ENCODE peak calls at places on chromosomes 13 and 19, in four cellular contexts. R is HL-60, L is GM12891, K is K562. S is an unnamed sample.

GRCh38 chr19:609001-609340 is 19.3 kb downstream of the HCN2 start:
- DNase-seq in K (no peak), L (no peak), R (peak; percentile 75), S (no peak)

GRCh38 chr13:68984688-68985319 is 1122.8 kb upstream of the ATXN8OS start:
- DNase-seq in L (no peak), K (peak; percentile 53), R (no peak), S (no peak)

GRCh38 chr19:18021121-18021755 is 13.3 kb downstream of the ARRDC2 start:
- DNase-seq in L (no peak), R (no peak), K (peak; percentile 67), S (no peak)

GRCh38 chr13:59680429-59681024 is 483.2 kb downstream of the DIAPH3 start:
- DNase-seq in L (no peak), K (peak; percentile 4), R (no peak), S (no peak)

GRCh38 chr19:7188682-7189629 is 105.3 kb downstream of the INSR start:
- DNase-seq in R (peak; percentile 35), L (no peak), K (no peak), S (no peak)

GRCh38 chr19:56089344-56089743 is 31.8 kb downstream of the ZNF787 start:
- DNase-seq in L (no peak), R (no peak), K (no peak), S (no peak)

GRCh38 chr19:17109962-17110598 is 34.5 kb downstream of the MYO9B start:
- DNase-seq in R (peak; percentile 97), L (peak; percentile 74), K (no peak), S (peak; percentile 72)

GRCh38 chr19:14517840-14518505 is at the start of gene DNAJB1:
- DNase-seq in R (peak; percentile 63), L (peak; percentile 92), K (peak; percentile 87), S (no peak)

GRCh38 chr19:49573451-49573850 is 6.9 kb downstream of the NOSIP start:
- DNase-seq in L (no peak), R (no peak), K (no peak), S (no peak)

GRCh38 chr19:42634409-42635232 is 39.9 kb upstream of the CEACAM8 start:
- DNase-seq in R (peak; percentile 42), K (peak; percentile 59), L (peak; percentile 22), S (no peak)

GRCh38 chr13:28805193-28805819 is 14.8 kb upstream of the MTUS2 start:
- DNase-seq in K (peak; percentile 19), R (peak; percentile 43), L (no peak), S (no peak)

GRCh38 chr13:29707876-29708543 is 112.5 kb upstream of the SLC7A1 start:
- DNase-seq in K (peak; percentile 56), L (peak; percentile 39), R (peak; percentile 80), S (no peak)

GRCh38 chr19:2167896-2168618 is 4.3 kb downstream of the DOT1L start:
- DNase-seq in L (no peak), K (peak; percentile 56), R (peak; percentile 89), S (peak; percentile 87)

GRCh38 chr13:109154546-109154945 is 525.1 kb downstream of the MYO16 start:
- DNase-seq in R (no peak), K (no peak), L (no peak), S (no peak)

GRCh38 chr13:45333973-45334922 is 6.7 kb downstream of the TPT1 start:
- DNase-seq in K (no peak), L (no peak), R (peak; percentile 82), S (no peak)

GRCh38 chr19:56839665-56840451 is 668 bp downstream of the PEG3 start:
- DNase-seq in K (no peak), L (no peak), R (peak; percentile 95), S (no peak)

GRCh38 chr19:16382775-16383543 is 58.3 kb downstream of the KLF2 start:
- DNase-seq in R (peak; percentile 69), L (peak; percentile 77), K (peak; percentile 79), S (no peak)

GRCh38 chr19:13260883-13261653 is 110.9 kb downstream of the IER2 start:
- DNase-seq in L (peak; percentile 65), K (peak; percentile 51), R (peak; percentile 3), S (peak; percentile 79)

GRCh38 chr19:49862411-49863253 is 4.7 kb downstream of the PNKP start:
- DNase-seq in K (peak; percentile 74), L (no peak), R (no peak), S (no peak)

GRCh38 chr19:58439576-58440554 is at the start of gene ZNF132:
- DNase-seq in L (peak; percentile 98), K (no peak), R (peak; percentile 99), S (peak; percentile 98)

GRCh38 chr13:107157272-107157671 is 589.3 kb upstream of the ARGLU1 start:
- DNase-seq in K (no peak), R (no peak), L (no peak), S (no peak)

GRCh38 chr19:30085394-30085793 is 143.4 kb downstream of the URI1 start:
- DNase-seq in R (no peak), L (no peak), K (peak; percentile 39), S (no peak)

GRCh38 chr13:30191491-30192100 is 115.8 kb downstream of the KATNAL1 start:
- DNase-seq in R (no peak), L (no peak), K (no peak), S (no peak)

GRCh38 chr19:31145021-31145420 is 204.2 kb downstream of the TSHZ3 start:
- DNase-seq in R (no peak), L (no peak), K (no peak), S (no peak)

GRCh38 chr13:111361046-111361872 is 40.8 kb downstream of the TEX29 start:
- DNase-seq in L (no peak), K (no peak), R (no peak), S (no peak)

GRCh38 chr13:111359930-111360329 is 39.5 kb downstream of the TEX29 start:
- DNase-seq in K (no peak), L (no peak), R (no peak), S (no peak)

GRCh38 chr13:111360452-111360851 is 40.0 kb downstream of the TEX29 start:
- DNase-seq in K (no peak), R (no peak), L (no peak), S (no peak)

GRCh38 chr13:111361873-111362648 is 41.6 kb downstream of the TEX29 start:
- DNase-seq in K (no peak), R (no peak), L (no peak), S (no peak)

DNA sequence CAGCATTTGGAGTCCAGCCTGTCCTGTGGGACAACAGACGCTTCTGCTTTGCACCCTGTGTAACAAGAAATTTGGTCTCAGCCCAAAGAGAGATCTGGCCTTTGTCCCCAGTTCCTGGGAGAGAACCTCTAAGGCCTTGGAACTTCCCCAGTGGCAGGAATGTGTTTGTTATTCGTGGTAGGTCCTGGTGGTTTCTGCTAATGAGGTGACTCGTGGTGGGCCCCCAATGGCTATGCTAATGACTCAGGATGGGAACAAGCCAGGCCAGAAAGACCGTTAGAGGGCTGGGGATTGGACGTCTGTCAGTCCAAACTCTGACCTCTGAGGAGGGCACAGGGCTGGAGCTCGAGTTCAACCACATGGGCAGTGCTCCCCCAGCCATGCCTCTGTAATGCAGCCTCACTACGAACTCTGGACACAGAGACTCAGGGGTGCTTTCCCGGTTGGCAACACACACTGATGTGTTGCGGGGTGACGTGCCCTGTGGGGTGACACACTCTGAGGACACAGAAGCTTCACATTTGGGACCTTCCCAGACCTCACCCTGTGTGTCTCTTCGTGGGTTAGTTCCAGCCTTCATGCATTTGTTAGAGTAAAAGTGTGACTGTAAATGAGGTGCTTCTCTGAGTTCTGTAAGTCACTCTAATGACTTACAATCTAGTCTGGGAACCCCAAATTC is 38.9 kb downstream of the TEX29 start:
- DNase-seq in R (no peak), L (no peak), K (no peak), S (no peak)
- TF ChIP-seq SPI1 in R (no peak), L (no peak), K (no peak), S (no peak)

GRCh38 chr13:62130016-62130970 is 714.6 kb upstream of the PCDH20 start:
- DNase-seq in K (no peak), L (no peak), R (no peak), S (no peak)

GRCh38 chr13:62131604-62132003 is 716.0 kb upstream of the PCDH20 start:
- DNase-seq in R (no peak), L (no peak), K (no peak), S (no peak)

GRCh38 chr13:62126400-62126799 is 710.8 kb upstream of the PCDH20 start:
- DNase-seq in K (no peak), L (no peak), R (no peak), S (no peak)

GRCh38 chr13:62125451-62125850 is 709.8 kb upstream of the PCDH20 start:
- DNase-seq in K (no peak), R (no peak), L (no peak), S (no peak)

GRCh38 chr13:62129000-62129551 is 713.4 kb upstream of the PCDH20 start:
- DNase-seq in L (no peak), K (no peak), R (no peak), S (no peak)
- TF ChIP-seq SPI1 in L (no peak), K (no peak), R (no peak), S (no peak)

DNA sequence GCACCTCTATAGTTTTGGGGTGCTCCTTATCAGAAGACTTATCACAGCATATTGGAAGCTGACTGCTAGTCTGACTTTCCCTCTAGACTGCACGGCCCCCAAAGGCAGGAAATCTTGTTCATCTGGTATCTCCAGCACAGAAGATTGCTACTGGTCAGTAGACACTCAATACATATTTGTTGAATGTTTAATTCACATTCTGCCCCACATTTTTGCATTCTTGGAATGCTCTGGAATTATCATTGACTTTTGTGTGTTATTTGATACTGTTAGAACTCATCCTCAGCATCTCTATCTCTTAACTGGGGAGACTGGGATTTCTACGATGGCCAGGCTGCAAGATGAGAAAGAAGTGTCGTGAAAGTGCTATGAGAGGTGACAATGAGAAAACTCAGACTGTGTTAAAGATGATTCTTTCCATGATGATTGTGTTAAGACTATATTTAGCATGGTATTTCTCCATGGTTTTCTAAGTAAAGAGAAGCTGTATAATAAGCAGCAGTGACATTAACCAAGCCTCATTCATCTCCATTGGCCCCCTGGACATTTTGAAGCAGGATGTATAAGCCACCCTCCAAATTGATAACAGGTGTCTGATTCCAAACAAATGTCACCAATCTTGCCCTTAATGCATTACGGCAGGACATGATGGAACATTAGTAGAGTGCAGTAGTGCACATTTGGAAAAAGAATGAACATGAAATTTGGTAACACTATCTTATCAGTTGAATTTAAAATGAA is 440.9 kb downstream of the RFC3 start:
- DNase-seq in K (no peak), L (no peak), R (no peak), S (no peak)
- TF ChIP-seq SPI1 in K (no peak), L (no peak), R (no peak), S (no peak)

DNA sequence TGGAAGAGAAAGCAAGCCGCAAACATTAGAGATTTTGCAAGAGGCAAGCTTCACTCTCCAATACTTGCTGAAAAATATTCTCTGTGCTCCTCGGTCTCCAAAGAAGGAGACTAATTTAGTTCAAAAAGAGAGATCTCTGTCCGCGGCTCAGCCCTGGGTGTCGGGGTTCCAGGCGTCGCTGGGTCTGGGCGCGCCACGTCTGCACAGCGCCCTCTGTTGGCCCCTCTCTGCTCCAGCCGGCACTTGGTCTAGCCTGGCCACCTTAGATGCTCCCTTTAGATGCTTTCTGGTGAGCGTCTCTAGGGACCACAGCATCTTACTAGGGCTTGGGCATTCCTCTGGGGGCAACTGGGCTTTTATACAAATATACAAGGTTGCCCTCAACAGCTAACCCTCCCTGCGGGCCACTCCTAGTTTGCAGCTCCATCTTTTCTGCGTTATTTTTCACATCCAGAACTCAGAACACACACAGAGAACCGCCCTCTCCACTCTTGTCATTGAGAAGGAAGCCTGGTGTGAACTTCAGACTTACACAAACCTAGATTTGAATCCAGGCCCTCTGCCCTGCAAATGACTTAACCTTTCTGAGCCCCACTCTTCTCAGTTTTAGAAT is 78.3 kb downstream of the CYSLTR2 start:
- DNase-seq in L (peak; percentile 35), K (peak; percentile 44), R (peak; percentile 69), S (no peak)
- TF ChIP-seq SPI1 in L (no peak), K (no peak), R (no peak), S (no peak)

GRCh38 chr13:76887070-76887563 is 912 bp upstream of the KCTD12 start:
- DNase-seq in L (no peak), R (no peak), K (no peak), S (no peak)
- TF ChIP-seq SPI1 in L (no peak), R (no peak), K (no peak), S (no peak)

GRCh38 chr13:112624602-112625430 is 36.9 kb upstream of the TUBGCP3 start:
- DNase-seq in L (no peak), R (no peak), K (no peak), S (no peak)
- TF ChIP-seq SPI1 in L (peak; percentile 71), R (no peak), K (no peak), S (peak; percentile 39)

S was measured in GM12878.